ENCODE peak calls at places on chromosomes 3 and 15, in four cellular contexts. One of them, this sample, is unnamed.

GRCh38 chr3:38168988-38169363 is 3.6 kb downstream of the OXSR1 start:
- DNase-seq in adrenal gland: no peak
- DNase-seq in fibroblast of the aortic adventitia: no peak
- DNase-seq in fibroblast of lung: peak; percentile 55
- DNase-seq in this sample: no peak

GRCh38 chr15:63497642-63498100 is 6.7 kb upstream of the USP3 start:
- DNase-seq in adrenal gland: peak; percentile 55
- DNase-seq in fibroblast of the aortic adventitia: no peak
- DNase-seq in fibroblast of lung: no peak
- DNase-seq in this sample: no peak

GRCh38 chr3:134311265-134311664 is 60.6 kb upstream of the RYK start:
- DNase-seq in adrenal gland: no peak
- DNase-seq in fibroblast of the aortic adventitia: peak; percentile 82
- DNase-seq in fibroblast of lung: peak; percentile 86
- DNase-seq in this sample: no peak

GRCh38 chr15:70242962-70243685 is 145.4 kb upstream of the TLE3 start:
- DNase-seq in adrenal gland: no peak
- DNase-seq in fibroblast of the aortic adventitia: no peak
- DNase-seq in fibroblast of lung: no peak
- DNase-seq in this sample: no peak

GRCh38 chr3:153029350-153029749 is 132.7 kb upstream of the RAP2B start:
- DNase-seq in adrenal gland: no peak
- DNase-seq in fibroblast of the aortic adventitia: peak; percentile 46
- DNase-seq in fibroblast of lung: peak; percentile 90
- DNase-seq in this sample: no peak

GRCh38 chr15:98649996-98650870 is 1.9 kb downstream of the IGF1R start:
- DNase-seq in adrenal gland: peak; percentile 58
- DNase-seq in fibroblast of the aortic adventitia: peak; percentile 51
- DNase-seq in fibroblast of lung: peak; percentile 53
- DNase-seq in this sample: no peak

GRCh38 chr3:172043233-172043632 is 3.9 kb downstream of the FNDC3B start:
- DNase-seq in adrenal gland: no peak
- DNase-seq in fibroblast of the aortic adventitia: no peak
- DNase-seq in fibroblast of lung: no peak
- DNase-seq in this sample: no peak

GRCh38 chr3:120192159-120192558 is 92.9 kb downstream of the GPR156 start:
- DNase-seq in adrenal gland: no peak
- DNase-seq in fibroblast of the aortic adventitia: no peak
- DNase-seq in fibroblast of lung: peak; percentile 63
- DNase-seq in this sample: no peak

GRCh38 chr15:63274427-63274826 is 3.0 kb upstream of the APH1B start:
- DNase-seq in adrenal gland: no peak
- DNase-seq in fibroblast of the aortic adventitia: no peak
- DNase-seq in fibroblast of lung: no peak
- DNase-seq in this sample: no peak

GRCh38 chr3:61173685-61174084 is 77.6 kb downstream of the FHIT start:
- DNase-seq in adrenal gland: no peak
- DNase-seq in fibroblast of the aortic adventitia: no peak
- DNase-seq in fibroblast of lung: no peak
- DNase-seq in this sample: no peak

GRCh38 chr15:35533130-35534110 is 12.5 kb downstream of the DPH6 start:
- DNase-seq in adrenal gland: no peak
- DNase-seq in fibroblast of the aortic adventitia: peak; percentile 31
- DNase-seq in fibroblast of lung: peak; percentile 80
- DNase-seq in this sample: no peak

GRCh38 chr3:16551342-16551976 is 38.0 kb upstream of the RFTN1 start:
- DNase-seq in adrenal gland: no peak
- DNase-seq in fibroblast of the aortic adventitia: no peak
- DNase-seq in fibroblast of lung: no peak
- DNase-seq in this sample: no peak

GRCh38 chr15:76533060-76533955 is 196.7 kb downstream of the ISL2 start:
- DNase-seq in adrenal gland: no peak
- DNase-seq in fibroblast of the aortic adventitia: no peak
- DNase-seq in fibroblast of lung: no peak
- DNase-seq in this sample: peak; percentile 88

GRCh38 chr15:80934761-80935221 is 54.8 kb downstream of the MESD start:
- DNase-seq in adrenal gland: no peak
- DNase-seq in fibroblast of the aortic adventitia: peak; percentile 70
- DNase-seq in fibroblast of lung: peak; percentile 85
- DNase-seq in this sample: no peak

GRCh38 chr3:187504435-187504834 is 136.2 kb downstream of the RTP4 start:
- DNase-seq in adrenal gland: no peak
- DNase-seq in fibroblast of the aortic adventitia: no peak
- DNase-seq in fibroblast of lung: peak; percentile 13
- DNase-seq in this sample: no peak

GRCh38 chr15:64549860-64550259 is 89.5 kb downstream of the ZNF609 start:
- DNase-seq in adrenal gland: no peak
- DNase-seq in fibroblast of the aortic adventitia: no peak
- DNase-seq in fibroblast of lung: no peak
- DNase-seq in this sample: no peak

GRCh38 chr3:49925485-49925884 is 4.1 kb downstream of the MON1A start:
- DNase-seq in adrenal gland: no peak
- DNase-seq in fibroblast of the aortic adventitia: no peak
- DNase-seq in fibroblast of lung: no peak
- DNase-seq in this sample: no peak

GRCh38 chr3:39724233-39724846 is 85.1 kb upstream of the MYRIP start:
- DNase-seq in adrenal gland: no peak
- DNase-seq in fibroblast of the aortic adventitia: peak; percentile 34
- DNase-seq in fibroblast of lung: no peak
- DNase-seq in this sample: no peak

GRCh38 chr3:173584093-173584833 is 186.7 kb downstream of the NLGN1 start:
- DNase-seq in adrenal gland: no peak
- DNase-seq in fibroblast of the aortic adventitia: peak; percentile 55
- DNase-seq in fibroblast of lung: peak; percentile 55
- DNase-seq in this sample: no peak

GRCh38 chr15:48978638-48979037 is 14.9 kb upstream of the SHC4 start:
- DNase-seq in adrenal gland: no peak
- DNase-seq in fibroblast of the aortic adventitia: no peak
- DNase-seq in fibroblast of lung: no peak
- DNase-seq in this sample: no peak

GRCh38 chr15:40471778-40472130 is 970 bp downstream of the CHST14 start:
- DNase-seq in adrenal gland: no peak
- DNase-seq in fibroblast of the aortic adventitia: peak; percentile 27
- DNase-seq in fibroblast of lung: no peak
- DNase-seq in this sample: peak; percentile 21

GRCh38 chr3:30308131-30308530 is 298.3 kb upstream of the TGFBR2 start:
- DNase-seq in adrenal gland: no peak
- DNase-seq in fibroblast of the aortic adventitia: peak; percentile 75
- DNase-seq in fibroblast of lung: peak; percentile 39
- DNase-seq in this sample: no peak

GRCh38 chr15:32701863-32702262 is 15.9 kb upstream of the GREM1 start:
- DNase-seq in adrenal gland: no peak
- DNase-seq in fibroblast of the aortic adventitia: peak; percentile 38
- DNase-seq in fibroblast of lung: peak; percentile 54
- DNase-seq in this sample: no peak

GRCh38 chr3:134449277-134449676 is 36.5 kb downstream of the ANAPC13 start:
- DNase-seq in adrenal gland: peak; percentile 34
- DNase-seq in fibroblast of the aortic adventitia: peak; percentile 56
- DNase-seq in fibroblast of lung: no peak
- DNase-seq in this sample: no peak

GRCh38 chr3:17041009-17041408 is 156.3 kb downstream of the PLCL2 start:
- DNase-seq in adrenal gland: no peak
- DNase-seq in fibroblast of the aortic adventitia: no peak
- DNase-seq in fibroblast of lung: peak; percentile 42
- DNase-seq in this sample: no peak

GRCh38 chr3:86537171-86537570 is 453.8 kb downstream of the VGLL3 start:
- DNase-seq in adrenal gland: no peak
- DNase-seq in fibroblast of the aortic adventitia: no peak
- DNase-seq in fibroblast of lung: no peak
- DNase-seq in this sample: no peak

GRCh38 chr3:112967425-112967824 is 7.5 kb downstream of the CD200R1 start:
- DNase-seq in adrenal gland: no peak
- DNase-seq in fibroblast of the aortic adventitia: no peak
- DNase-seq in fibroblast of lung: no peak
- DNase-seq in this sample: no peak

GRCh38 chr3:108037770-108038169 is 53.1 kb downstream of the CD47 start:
- DNase-seq in adrenal gland: no peak
- DNase-seq in fibroblast of the aortic adventitia: no peak
- DNase-seq in fibroblast of lung: no peak
- DNase-seq in this sample: no peak

GRCh38 chr15:31069360-31070000 is 32.0 kb downstream of the TRPM1 start:
- DNase-seq in adrenal gland: no peak
- DNase-seq in fibroblast of the aortic adventitia: peak; percentile 43
- DNase-seq in fibroblast of lung: no peak
- DNase-seq in this sample: peak; percentile 35

GRCh38 chr3:170506556-170506955 is 79.3 kb downstream of the SLC7A14 start:
- DNase-seq in adrenal gland: no peak
- DNase-seq in fibroblast of the aortic adventitia: peak; percentile 73
- DNase-seq in fibroblast of lung: peak; percentile 53
- DNase-seq in this sample: no peak

GRCh38 chr3:98710008-98710672 is 53.0 kb upstream of the ST3GAL6 start:
- DNase-seq in adrenal gland: no peak
- DNase-seq in fibroblast of the aortic adventitia: no peak
- DNase-seq in fibroblast of lung: no peak
- DNase-seq in this sample: no peak

GRCh38 chr15:67479781-67480180 is 41.1 kb upstream of the C15orf61 start:
- DNase-seq in adrenal gland: no peak
- DNase-seq in fibroblast of the aortic adventitia: peak; percentile 25
- DNase-seq in fibroblast of lung: no peak
- DNase-seq in this sample: no peak
- H3K4me3 ChIP-seq in adrenal gland: no peak overlapping the region
- H3K4me3 ChIP-seq in fibroblast of the aortic adventitia: no peak overlapping the region
- H3K4me3 ChIP-seq in fibroblast of lung: no peak overlapping the region
- H3K4me3 ChIP-seq in this sample: no peak overlapping the region

GRCh38 chr3:51796859-51797258 is 17.8 kb upstream of the IQCF6 start:
- DNase-seq in adrenal gland: no peak
- DNase-seq in fibroblast of the aortic adventitia: no peak
- DNase-seq in fibroblast of lung: no peak
- DNase-seq in this sample: no peak
- TF ChIP-seq CTCF in adrenal gland: no peak
- TF ChIP-seq CTCF in fibroblast of the aortic adventitia: no peak
- TF ChIP-seq CTCF in fibroblast of lung: no peak
- TF ChIP-seq CTCF in this sample: no peak

GRCh38 chr3:12367346-12367745 is 78.5 kb downstream of the PPARG start:
- DNase-seq in adrenal gland: no peak
- DNase-seq in fibroblast of the aortic adventitia: no peak
- DNase-seq in fibroblast of lung: no peak
- DNase-seq in this sample: no peak

GRCh38 chr3:12369598-12369997 is 80.7 kb downstream of the PPARG start:
- DNase-seq in adrenal gland: no peak
- DNase-seq in fibroblast of the aortic adventitia: no peak
- DNase-seq in fibroblast of lung: no peak
- DNase-seq in this sample: no peak

GRCh38 chr3:12370758-12371157 is 81.9 kb downstream of the PPARG start:
- DNase-seq in adrenal gland: no peak
- DNase-seq in fibroblast of the aortic adventitia: peak; percentile 23
- DNase-seq in fibroblast of lung: peak; percentile 40
- DNase-seq in this sample: no peak

GRCh38 chr3:12371525-12372140 is 82.8 kb downstream of the PPARG start:
- DNase-seq in adrenal gland: no peak
- DNase-seq in fibroblast of the aortic adventitia: peak; percentile 34
- DNase-seq in fibroblast of lung: peak; percentile 66
- DNase-seq in this sample: no peak

GRCh38 chr3:12369029-12369428 is 80.2 kb downstream of the PPARG start:
- DNase-seq in adrenal gland: no peak
- DNase-seq in fibroblast of the aortic adventitia: no peak
- DNase-seq in fibroblast of lung: no peak
- DNase-seq in this sample: no peak
- H3K4me3 ChIP-seq in adrenal gland: no peak overlapping the region
- H3K4me3 ChIP-seq in fibroblast of the aortic adventitia: no peak overlapping the region
- H3K4me3 ChIP-seq in fibroblast of lung: no peak overlapping the region
- H3K4me3 ChIP-seq in this sample: no peak overlapping the region

GRCh38 chr3:9169326-9169725 is 80.1 kb downstream of the SRGAP3 start:
- DNase-seq in adrenal gland: no peak
- DNase-seq in fibroblast of the aortic adventitia: no peak
- DNase-seq in fibroblast of lung: no peak
- DNase-seq in this sample: no peak

GRCh38 chr3:9169951-9170850 is 79.2 kb downstream of the SRGAP3 start:
- DNase-seq in adrenal gland: no peak
- DNase-seq in fibroblast of the aortic adventitia: no peak
- DNase-seq in fibroblast of lung: no peak
- DNase-seq in this sample: no peak

GRCh38 chr3:9165441-9165840 is 84.0 kb downstream of the SRGAP3 start:
- DNase-seq in adrenal gland: no peak
- DNase-seq in fibroblast of the aortic adventitia: no peak
- DNase-seq in fibroblast of lung: no peak
- DNase-seq in this sample: no peak

GRCh38 chr3:9170851-9171160 is 78.6 kb downstream of the SRGAP3 start:
- DNase-seq in adrenal gland: peak; percentile 57
- DNase-seq in fibroblast of the aortic adventitia: no peak
- DNase-seq in fibroblast of lung: no peak
- DNase-seq in this sample: no peak

GRCh38 chr3:9168230-9168629 is 81.2 kb downstream of the SRGAP3 start:
- DNase-seq in adrenal gland: no peak
- DNase-seq in fibroblast of the aortic adventitia: no peak
- DNase-seq in fibroblast of lung: no peak
- DNase-seq in this sample: no peak
- TF ChIP-seq CTCF in adrenal gland: no peak
- TF ChIP-seq CTCF in fibroblast of the aortic adventitia: no peak
- TF ChIP-seq CTCF in fibroblast of lung: no peak
- TF ChIP-seq CTCF in this sample: no peak

GRCh38 chr15:86273309-86273708 is 193.6 kb downstream of the AGBL1 start:
- DNase-seq in adrenal gland: no peak
- DNase-seq in fibroblast of the aortic adventitia: no peak
- DNase-seq in fibroblast of lung: no peak
- DNase-seq in this sample: no peak
- H3K4me3 ChIP-seq in adrenal gland: no peak overlapping the region
- H3K4me3 ChIP-seq in fibroblast of the aortic adventitia: no peak overlapping the region
- H3K4me3 ChIP-seq in fibroblast of lung: no peak overlapping the region
- H3K4me3 ChIP-seq in this sample: no peak overlapping the region

DNA sequence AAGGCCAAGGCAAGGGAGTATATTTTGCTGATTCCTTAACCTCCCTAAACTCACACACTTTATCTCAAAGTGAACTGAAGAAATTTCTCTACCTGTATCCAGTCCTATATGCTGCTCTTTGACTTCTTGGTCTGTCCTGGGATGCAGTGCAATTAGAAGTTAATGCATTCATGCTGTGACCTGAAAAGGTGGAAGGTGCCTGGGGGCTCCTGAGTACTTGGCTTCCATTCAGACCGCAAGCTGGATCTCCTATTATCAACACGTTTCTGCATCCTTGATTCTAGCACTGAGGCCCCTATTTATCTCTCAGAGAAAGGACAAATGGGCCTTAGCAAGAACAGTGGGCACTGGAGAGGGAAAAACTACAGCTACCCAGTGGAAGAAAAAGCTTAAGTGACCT is 17.7 kb upstream of the CADPS start:
- DNase-seq in adrenal gland: no peak
- DNase-seq in fibroblast of the aortic adventitia: no peak
- DNase-seq in fibroblast of lung: no peak
- DNase-seq in this sample: no peak
- TF ChIP-seq CTCF in adrenal gland: no peak
- TF ChIP-seq CTCF in fibroblast of the aortic adventitia: no peak
- TF ChIP-seq CTCF in fibroblast of lung: no peak
- TF ChIP-seq CTCF in this sample: no peak

DNA sequence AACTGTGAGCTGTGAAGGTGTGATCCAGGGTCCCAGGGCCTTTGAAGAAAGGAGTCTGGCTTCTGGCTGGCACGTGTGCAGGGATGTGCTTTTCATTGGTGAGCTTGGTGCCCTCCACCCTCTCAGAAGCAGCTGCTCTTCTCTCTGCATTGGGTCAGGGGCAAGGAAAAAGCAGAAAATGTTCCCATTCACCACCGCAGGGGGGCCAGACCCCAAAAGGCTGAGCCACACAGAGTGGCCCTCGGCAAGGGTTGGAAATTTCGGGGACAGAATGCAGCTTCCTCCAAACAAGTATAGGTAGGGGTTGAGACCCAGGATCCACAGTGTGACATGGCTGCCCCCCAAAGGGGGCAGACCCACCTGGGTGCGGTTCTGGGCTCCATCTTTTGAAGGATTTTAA is 2.5 kb downstream of the CSK start:
- DNase-seq in adrenal gland: no peak
- DNase-seq in fibroblast of the aortic adventitia: no peak
- DNase-seq in fibroblast of lung: no peak
- DNase-seq in this sample: no peak
- H3K4me3 ChIP-seq in adrenal gland: no peak overlapping the region
- H3K4me3 ChIP-seq in fibroblast of the aortic adventitia: no peak overlapping the region
- H3K4me3 ChIP-seq in fibroblast of lung: no peak overlapping the region
- H3K4me3 ChIP-seq in this sample: no peak overlapping the region

This sample was measured in LNCaP clone FGC.